ENCODE peak calls at places on chromosome 9, in seven cellular contexts. One of them, this sample, is unnamed.

GRCh38 chr9:69195681-69196080 is 21.6 kb downstream of the TJP2 start:
- DNase-seq in H9: no peak
- DNase-seq in hepatocyte: no peak
- DNase-seq in BE2C: no peak
- DNase-seq in fibroblast of lung: no peak
- DNase-seq in PC-3: no peak
- DNase-seq in choroid plexus epithelial cell: no peak
- DNase-seq in this sample: no peak

GRCh38 chr9:95112436-95113280 is 204.9 kb downstream of the FANCC start:
- DNase-seq in choroid plexus epithelial cell: no peak
- DNase-seq in fibroblast of lung: no peak
- DNase-seq in PC-3: no peak
- DNase-seq in H9: no peak
- DNase-seq in hepatocyte: no peak
- DNase-seq in BE2C: no peak
- DNase-seq in this sample: no peak

GRCh38 chr9:137752426-137752825 is 125.2 kb upstream of the CACNA1B start:
- DNase-seq in H9: no peak
- DNase-seq in PC-3: no peak
- DNase-seq in fibroblast of lung: no peak
- DNase-seq in hepatocyte: no peak
- DNase-seq in BE2C: no peak
- DNase-seq in choroid plexus epithelial cell: no peak
- DNase-seq in this sample: no peak

GRCh38 chr9:121485618-121486531 is 13.8 kb downstream of the GGTA1 start:
- DNase-seq in hepatocyte: no peak
- DNase-seq in PC-3: no peak
- DNase-seq in BE2C: no peak
- DNase-seq in choroid plexus epithelial cell: no peak
- DNase-seq in H9: no peak
- DNase-seq in fibroblast of lung: no peak
- DNase-seq in this sample: no peak

GRCh38 chr9:129095170-129095667 is 14.3 kb downstream of the DOLPP1 start:
- DNase-seq in fibroblast of lung: no peak
- DNase-seq in hepatocyte: no peak
- DNase-seq in choroid plexus epithelial cell: no peak
- DNase-seq in H9: no peak
- DNase-seq in PC-3: no peak
- DNase-seq in BE2C: no peak
- DNase-seq in this sample: no peak

GRCh38 chr9:112554516-112554915 is 67.9 kb downstream of the KIAA1958 start:
- DNase-seq in H9: no peak
- DNase-seq in BE2C: no peak
- DNase-seq in fibroblast of lung: peak
- DNase-seq in PC-3: peak
- DNase-seq in hepatocyte: no peak
- DNase-seq in choroid plexus epithelial cell: peak
- DNase-seq in this sample: no peak

GRCh38 chr9:121434946-121435345 is 64.7 kb downstream of the GGTA1 start:
- DNase-seq in fibroblast of lung: peak
- DNase-seq in H9: no peak
- DNase-seq in BE2C: no peak
- DNase-seq in hepatocyte: no peak
- DNase-seq in PC-3: no peak
- DNase-seq in choroid plexus epithelial cell: peak
- DNase-seq in this sample: no peak

GRCh38 chr9:100474082-100474949 is 1.4 kb downstream of the TMEFF1 start:
- DNase-seq in hepatocyte: peak
- DNase-seq in PC-3: no peak
- DNase-seq in BE2C: peak
- DNase-seq in fibroblast of lung: no peak
- DNase-seq in choroid plexus epithelial cell: no peak
- DNase-seq in H9: no peak
- DNase-seq in this sample: no peak

GRCh38 chr9:86732514-86732913 is 214.8 kb downstream of the GAS1 start:
- DNase-seq in PC-3: peak
- DNase-seq in fibroblast of lung: peak
- DNase-seq in BE2C: no peak
- DNase-seq in hepatocyte: no peak
- DNase-seq in H9: no peak
- DNase-seq in choroid plexus epithelial cell: peak
- DNase-seq in this sample: no peak

GRCh38 chr9:70101265-70101664 is 57.6 kb downstream of the MAMDC2 start:
- DNase-seq in fibroblast of lung: peak
- DNase-seq in choroid plexus epithelial cell: peak
- DNase-seq in BE2C: no peak
- DNase-seq in H9: no peak
- DNase-seq in hepatocyte: no peak
- DNase-seq in PC-3: no peak
- DNase-seq in this sample: no peak

GRCh38 chr9:109779711-109780452 is at the start of gene PALM2AKAP2:
- DNase-seq in H9: peak
- DNase-seq in BE2C: no peak
- DNase-seq in hepatocyte: peak
- DNase-seq in choroid plexus epithelial cell: peak
- DNase-seq in fibroblast of lung: peak
- DNase-seq in PC-3: peak
- DNase-seq in this sample: peak

GRCh38 chr9:122849546-122849945 is 21.2 kb upstream of the PDCL start:
- DNase-seq in BE2C: no peak
- DNase-seq in choroid plexus epithelial cell: no peak
- DNase-seq in H9: no peak
- DNase-seq in fibroblast of lung: no peak
- DNase-seq in PC-3: no peak
- DNase-seq in hepatocyte: no peak
- DNase-seq in this sample: no peak

GRCh38 chr9:113454914-113455761 is 8.4 kb upstream of the RGS3 start:
- DNase-seq in BE2C: peak
- DNase-seq in fibroblast of lung: peak
- DNase-seq in choroid plexus epithelial cell: peak
- DNase-seq in PC-3: peak
- DNase-seq in H9: no peak
- DNase-seq in hepatocyte: peak
- DNase-seq in this sample: peak

GRCh38 chr9:117936185-117936758 is 232.1 kb downstream of the TLR4 start:
- DNase-seq in fibroblast of lung: no peak
- DNase-seq in choroid plexus epithelial cell: no peak
- DNase-seq in BE2C: no peak
- DNase-seq in H9: no peak
- DNase-seq in PC-3: no peak
- DNase-seq in hepatocyte: no peak
- DNase-seq in this sample: no peak

GRCh38 chr9:129460323-129461261 is 160.3 kb downstream of the C9orf50 start:
- DNase-seq in PC-3: peak
- DNase-seq in H9: peak
- DNase-seq in BE2C: peak
- DNase-seq in choroid plexus epithelial cell: peak
- DNase-seq in fibroblast of lung: peak
- DNase-seq in hepatocyte: peak
- DNase-seq in this sample: peak

GRCh38 chr9:116027511-116027910 is 126.1 kb upstream of the PAPPA start:
- DNase-seq in BE2C: no peak
- DNase-seq in choroid plexus epithelial cell: peak
- DNase-seq in PC-3: peak
- DNase-seq in hepatocyte: no peak
- DNase-seq in fibroblast of lung: peak
- DNase-seq in H9: no peak
- DNase-seq in this sample: no peak

GRCh38 chr9:120281665-120282064 is 298.3 kb downstream of the CDK5RAP2 start:
- DNase-seq in H9: no peak
- DNase-seq in hepatocyte: no peak
- DNase-seq in PC-3: no peak
- DNase-seq in fibroblast of lung: no peak
- DNase-seq in BE2C: no peak
- DNase-seq in choroid plexus epithelial cell: no peak
- DNase-seq in this sample: no peak

GRCh38 chr9:120909904-120910303 is 16.7 kb downstream of the TRAF1 start:
- DNase-seq in BE2C: no peak
- DNase-seq in hepatocyte: no peak
- DNase-seq in fibroblast of lung: no peak
- DNase-seq in H9: no peak
- DNase-seq in PC-3: peak
- DNase-seq in choroid plexus epithelial cell: no peak
- DNase-seq in this sample: no peak

GRCh38 chr9:108636023-108636422 is 219.8 kb downstream of the ACTL7B start:
- DNase-seq in hepatocyte: peak
- DNase-seq in PC-3: no peak
- DNase-seq in fibroblast of lung: no peak
- DNase-seq in H9: peak
- DNase-seq in choroid plexus epithelial cell: no peak
- DNase-seq in BE2C: no peak
- DNase-seq in this sample: no peak

GRCh38 chr9:70529833-70530232 is 115.4 kb upstream of the KLF9 start:
- DNase-seq in BE2C: no peak
- DNase-seq in PC-3: no peak
- DNase-seq in fibroblast of lung: no peak
- DNase-seq in H9: no peak
- DNase-seq in hepatocyte: no peak
- DNase-seq in choroid plexus epithelial cell: no peak
- DNase-seq in this sample: no peak

GRCh38 chr9:7862170-7862569 is 62.6 kb upstream of the DMAC1 start:
- DNase-seq in H9: no peak
- DNase-seq in choroid plexus epithelial cell: no peak
- DNase-seq in BE2C: no peak
- DNase-seq in fibroblast of lung: no peak
- DNase-seq in PC-3: no peak
- DNase-seq in hepatocyte: no peak
- DNase-seq in this sample: no peak

GRCh38 chr9:130983283-130983670 is 25.7 kb upstream of the LAMC3 start:
- DNase-seq in H9: no peak
- DNase-seq in choroid plexus epithelial cell: no peak
- DNase-seq in fibroblast of lung: no peak
- DNase-seq in hepatocyte: no peak
- DNase-seq in BE2C: no peak
- DNase-seq in PC-3: no peak
- DNase-seq in this sample: no peak

GRCh38 chr9:136110082-136111061 is 8.3 kb downstream of the TMEM250 start:
- DNase-seq in BE2C: no peak
- DNase-seq in H9: peak
- DNase-seq in PC-3: peak
- DNase-seq in hepatocyte: peak
- DNase-seq in choroid plexus epithelial cell: peak
- DNase-seq in fibroblast of lung: peak
- DNase-seq in this sample: no peak
- TF ChIP-seq CTCF in BE2C: peak
- TF ChIP-seq CTCF in H9: peak
- TF ChIP-seq CTCF in PC-3: peak
- TF ChIP-seq CTCF in hepatocyte: peak
- TF ChIP-seq CTCF in choroid plexus epithelial cell: peak
- TF ChIP-seq CTCF in fibroblast of lung: peak
- TF ChIP-seq CTCF in this sample: no peak

DNA sequence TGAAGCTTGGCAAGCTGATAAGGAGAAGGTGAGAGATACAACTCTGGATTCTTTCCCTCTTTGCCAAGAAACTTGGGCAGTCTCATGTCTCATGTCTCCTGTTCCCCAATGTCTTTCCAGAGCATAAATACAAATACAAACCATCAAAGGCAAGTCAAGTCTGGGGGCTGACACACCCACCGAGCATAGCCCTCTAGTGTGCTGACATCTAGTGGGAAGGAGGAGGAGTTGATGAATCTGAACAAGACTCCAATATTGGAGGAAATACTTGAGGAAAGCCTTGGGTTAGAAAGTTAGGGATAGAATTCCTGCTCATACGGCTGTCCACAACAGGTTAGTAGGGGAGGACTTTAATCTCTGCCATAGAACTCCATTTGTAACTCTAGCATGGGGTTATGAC is 8.6 kb downstream of the MLANA start:
- DNase-seq in PC-3: peak
- DNase-seq in H9: no peak
- DNase-seq in fibroblast of lung: no peak
- DNase-seq in BE2C: no peak
- DNase-seq in choroid plexus epithelial cell: peak
- DNase-seq in hepatocyte: no peak
- DNase-seq in this sample: no peak
- TF ChIP-seq CTCF in PC-3: peak
- TF ChIP-seq CTCF in H9: peak
- TF ChIP-seq CTCF in fibroblast of lung: no peak
- TF ChIP-seq CTCF in BE2C: peak
- TF ChIP-seq CTCF in choroid plexus epithelial cell: peak
- TF ChIP-seq CTCF in hepatocyte: peak
- TF ChIP-seq CTCF in this sample: no peak

GRCh38 chr9:97487107-97487506 is 14.4 kb upstream of the TMOD1 start:
- DNase-seq in fibroblast of lung: peak
- DNase-seq in hepatocyte: no peak
- DNase-seq in choroid plexus epithelial cell: peak
- DNase-seq in H9: no peak
- DNase-seq in PC-3: peak
- DNase-seq in BE2C: no peak
- DNase-seq in this sample: no peak
- TF ChIP-seq CTCF in fibroblast of lung: no peak
- TF ChIP-seq CTCF in hepatocyte: peak
- TF ChIP-seq CTCF in choroid plexus epithelial cell: peak
- TF ChIP-seq CTCF in H9: peak
- TF ChIP-seq CTCF in PC-3: peak
- TF ChIP-seq CTCF in BE2C: peak
- TF ChIP-seq CTCF in this sample: no peak

GRCh38 chr9:13917534-13917933 is 396.4 kb downstream of the NFIB start:
- DNase-seq in hepatocyte: no peak
- DNase-seq in PC-3: no peak
- DNase-seq in choroid plexus epithelial cell: no peak
- DNase-seq in fibroblast of lung: no peak
- DNase-seq in BE2C: no peak
- DNase-seq in H9: no peak
- DNase-seq in this sample: no peak
- TF ChIP-seq CTCF in hepatocyte: no peak
- TF ChIP-seq CTCF in PC-3: no peak
- TF ChIP-seq CTCF in choroid plexus epithelial cell: no peak
- TF ChIP-seq CTCF in fibroblast of lung: no peak
- TF ChIP-seq CTCF in BE2C: no peak
- TF ChIP-seq CTCF in H9: no peak
- TF ChIP-seq CTCF in this sample: no peak

DNA sequence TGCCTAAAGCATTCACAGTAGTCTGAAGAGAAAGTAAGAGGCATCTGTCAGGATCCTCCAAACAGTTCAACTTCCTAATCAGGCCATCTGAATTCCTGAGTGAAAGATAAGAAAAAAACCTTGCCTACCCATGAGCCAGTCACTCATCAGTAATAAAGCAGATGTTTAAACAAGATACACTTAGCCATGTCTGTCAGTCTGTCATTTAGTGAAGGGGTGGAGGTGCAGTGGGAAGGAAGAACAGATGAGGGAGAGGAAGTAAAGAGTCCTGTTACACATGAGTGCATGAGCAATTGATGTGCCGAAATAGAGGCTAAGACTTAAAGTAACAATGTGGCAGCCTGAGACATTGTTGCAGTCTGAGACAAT is 29.9 kb upstream of the DMRTA1 start:
- DNase-seq in choroid plexus epithelial cell: peak
- DNase-seq in H9: no peak
- DNase-seq in fibroblast of lung: peak
- DNase-seq in hepatocyte: no peak
- DNase-seq in PC-3: peak
- DNase-seq in BE2C: no peak
- DNase-seq in this sample: no peak
- TF ChIP-seq CTCF in choroid plexus epithelial cell: no peak
- TF ChIP-seq CTCF in H9: no peak
- TF ChIP-seq CTCF in fibroblast of lung: no peak
- TF ChIP-seq CTCF in hepatocyte: no peak
- TF ChIP-seq CTCF in PC-3: no peak
- TF ChIP-seq CTCF in BE2C: no peak
- TF ChIP-seq CTCF in this sample: no peak

GRCh38 chr9:126514037-126514821 is 99.5 kb upstream of the LMX1B start:
- DNase-seq in H9: peak
- DNase-seq in PC-3: peak
- DNase-seq in hepatocyte: peak
- DNase-seq in fibroblast of lung: peak
- DNase-seq in choroid plexus epithelial cell: peak
- DNase-seq in BE2C: peak
- DNase-seq in this sample: no peak
- TF ChIP-seq CTCF in H9: peak
- TF ChIP-seq CTCF in PC-3: peak
- TF ChIP-seq CTCF in hepatocyte: peak
- TF ChIP-seq CTCF in fibroblast of lung: peak
- TF ChIP-seq CTCF in choroid plexus epithelial cell: peak
- TF ChIP-seq CTCF in BE2C: peak
- TF ChIP-seq CTCF in this sample: no peak

This sample was measured in Calu3.